ENCODE peak calls at places on chromosome 13, in four cellular contexts. P, T, K and H are unnamed samples.
A peak's percentile ranks its signal among the peaks of the same experiment; 100 is the strongest.

GRCh38 chr13:105552078-105552477 is 983.4 kb downstream of the EFNB2 start:
- DNase-seq in P (no peak), T (no peak), K (no peak), H (no peak)

GRCh38 chr13:36275190-36276002 is 22.2 kb downstream of the CCDC169 start:
- DNase-seq in P (peak; percentile 8), T (no peak), K (peak; percentile 46), H (peak; percentile 54)

GRCh38 chr13:31797154-31797775 is 57.9 kb downstream of the RXFP2 start:
- DNase-seq in P (no peak), T (no peak), K (peak; percentile 7), H (peak; percentile 49)

GRCh38 chr13:67827992-67828391 is 597.9 kb upstream of the PCDH9 start:
- DNase-seq in P (no peak), T (no peak), K (no peak), H (no peak)

GRCh38 chr13:97653741-97654140 is 219.8 kb downstream of the RAP2A start:
- DNase-seq in P (no peak), T (no peak), K (no peak), H (peak; percentile 43)

GRCh38 chr13:95643471-95643813 is 1.1 kb downstream of the DZIP1 start:
- DNase-seq in P (peak; percentile 16), T (no peak), K (peak; percentile 23), H (peak; percentile 28)

GRCh38 chr13:113633485-113633873 is 24.5 kb downstream of the ATP4B start:
- DNase-seq in P (no peak), T (no peak), K (no peak), H (no peak)

GRCh38 chr13:80339841-80340642 is 884 bp downstream of the SPRY2 start:
- DNase-seq in P (peak; percentile 50), T (peak; percentile 23), K (peak; percentile 29), H (peak; percentile 6)

GRCh38 chr13:26946675-26947342 is 186.2 kb upstream of the GPR12 start:
- DNase-seq in P (no peak), T (no peak), K (peak; percentile 71), H (peak; percentile 50)

GRCh38 chr13:66513728-66514127 is 716.4 kb downstream of the PCDH9 start:
- DNase-seq in P (no peak), T (no peak), K (no peak), H (no peak)

GRCh38 chr13:103726808-103727207 is 660.6 kb upstream of the SLC10A2 start:
- DNase-seq in P (no peak), T (no peak), K (no peak), H (no peak)

GRCh38 chr13:111145071-111145470 is 30.0 kb downstream of the ARHGEF7 start:
- DNase-seq in P (peak; percentile 21), T (no peak), K (no peak), H (no peak)

GRCh38 chr13:97273341-97273831 is 51.3 kb downstream of the MBNL2 start:
- DNase-seq in P (no peak), T (no peak), K (no peak), H (peak; percentile 32)

GRCh38 chr13:43933378-43933777 is 53.7 kb downstream of the LACC1 start:
- DNase-seq in P (no peak), T (no peak), K (no peak), H (no peak)

GRCh38 chr13:73230714-73231113 is 171.9 kb downstream of the KLF5 start:
- DNase-seq in P (no peak), T (no peak), K (no peak), H (no peak)

GRCh38 chr13:44050450-44051063 is 170.9 kb downstream of the LACC1 start:
- DNase-seq in P (no peak), T (no peak), K (peak; percentile 38), H (no peak)

GRCh38 chr13:26656919-26657318 is 99.4 kb downstream of the WASF3 start:
- DNase-seq in P (no peak), T (no peak), K (no peak), H (peak; percentile 84)

GRCh38 chr13:33180009-33180804 is 105.3 kb downstream of the STARD13 start:
- DNase-seq in P (no peak), T (no peak), K (no peak), H (no peak)

GRCh38 chr13:40508112-40508511 is 158.3 kb downstream of the FOXO1 start:
- DNase-seq in P (no peak), T (no peak), K (peak; percentile 51), H (peak; percentile 25)

GRCh38 chr13:21047591-21048282 is 13.6 kb downstream of the LATS2 start:
- DNase-seq in P (peak; percentile 16), T (no peak), K (no peak), H (no peak)

GRCh38 chr13:37889102-37889501 is 19.5 kb upstream of the TRPC4 start:
- DNase-seq in P (no peak), T (no peak), K (no peak), H (no peak)

GRCh38 chr13:47459512-47459911 is 541.6 kb downstream of the SUCLA2 start:
- DNase-seq in P (no peak), T (no peak), K (no peak), H (peak; percentile 11)
- TF ChIP-seq CTCF in P (no peak), T (peak; percentile 22), K (no peak), H (peak; percentile 68)

GRCh38 chr13:42215578-42216421 is 56.2 kb upstream of the AKAP11 start:
- DNase-seq in P (peak; percentile 14), T (no peak), K (peak; percentile 40), H (peak; percentile 42)
- TF ChIP-seq CTCF in P (peak; percentile 45), T (peak; percentile 60), K (peak; percentile 59), H (peak; percentile 76)

DNA sequence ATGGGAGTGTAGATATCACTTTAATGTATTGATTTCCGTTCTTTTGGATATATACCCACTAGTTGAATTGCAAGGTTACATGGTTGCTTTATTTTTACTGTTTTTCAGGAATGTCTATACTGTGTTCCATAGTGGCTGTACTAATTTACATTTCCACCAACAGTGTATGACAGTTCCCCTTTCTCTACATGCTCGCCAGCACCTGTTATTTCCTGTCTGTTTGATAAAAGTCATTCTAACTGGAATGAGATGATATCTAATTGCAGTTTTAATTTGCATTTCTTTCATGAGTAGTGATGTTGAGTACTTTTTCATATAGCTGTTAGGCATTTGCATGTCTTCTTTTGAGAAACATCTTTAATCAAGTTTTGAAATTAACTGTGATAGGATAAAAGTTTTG is 818.6 kb downstream of the SLITRK6 start:
- DNase-seq in P (no peak), T (no peak), K (no peak), H (no peak)
- TF ChIP-seq CTCF in P (no peak), T (no peak), K (no peak), H (no peak)

DNA sequence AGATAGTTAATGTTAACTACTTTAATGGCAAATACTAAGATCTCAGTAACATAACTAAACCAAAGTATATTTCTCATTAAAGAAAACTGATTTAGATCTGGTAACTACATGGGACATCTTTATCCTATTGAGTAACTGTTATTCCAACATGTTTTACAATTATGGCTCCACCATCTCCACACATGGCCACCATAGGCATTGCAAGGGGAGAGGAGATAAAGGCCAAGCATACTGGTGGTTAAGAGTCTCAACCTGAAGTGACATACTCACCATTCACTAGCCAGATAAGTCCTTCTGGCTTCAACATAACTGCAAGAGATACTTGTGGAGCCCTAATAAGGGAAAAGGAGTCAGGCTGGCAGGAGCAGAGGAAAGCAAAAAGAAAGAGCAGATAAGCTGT is 1586.4 kb upstream of the SPRY2 start:
- DNase-seq in P (no peak), T (no peak), K (peak; percentile 4), H (no peak)
- TF ChIP-seq CTCF in P (peak; percentile 17), T (peak; percentile 32), K (no peak), H (peak; percentile 30)

DNA sequence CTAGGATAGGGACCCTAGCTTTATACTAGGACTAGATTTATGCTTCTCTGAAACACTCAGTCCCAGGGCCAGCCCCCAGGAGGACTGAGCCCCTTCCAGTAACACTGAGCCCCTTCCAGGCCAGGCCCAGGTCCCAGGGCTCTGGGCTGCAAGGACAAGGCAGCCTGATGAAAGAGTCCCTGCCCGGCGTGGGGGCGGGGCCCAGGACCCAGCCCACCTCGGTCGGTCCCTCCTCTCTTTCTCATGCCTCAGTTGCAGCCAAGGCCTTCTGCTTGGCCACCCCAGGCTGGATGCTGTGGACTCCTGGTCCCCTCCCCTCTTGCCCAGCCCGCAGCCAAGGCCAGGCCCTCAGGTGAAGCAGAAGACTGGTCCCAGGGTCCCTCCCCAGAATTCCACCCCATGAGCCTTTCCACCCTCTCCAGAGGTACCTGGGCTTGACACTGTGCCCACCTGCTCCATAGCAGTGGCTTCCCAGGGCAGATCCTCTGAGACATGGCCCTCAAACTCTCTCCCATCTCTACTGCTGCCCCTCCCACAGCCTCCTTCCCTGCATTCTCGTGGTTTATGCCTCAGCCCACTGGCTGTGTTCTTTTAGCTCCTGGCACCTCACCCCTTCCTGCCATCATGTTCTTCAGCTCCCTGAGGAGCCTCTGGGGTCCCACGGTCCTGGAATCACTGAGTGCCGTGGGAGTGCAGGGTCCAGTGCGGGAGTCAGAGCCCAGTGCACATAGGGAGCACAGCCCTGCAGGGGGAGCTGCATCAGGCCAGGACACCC is 53.6 kb upstream of the C1QTNF9B start:
- DNase-seq in P (no peak), T (no peak), K (no peak), H (no peak)
- TF ChIP-seq CTCF in P (no peak), T (no peak), K (no peak), H (peak; percentile 45)

DNA sequence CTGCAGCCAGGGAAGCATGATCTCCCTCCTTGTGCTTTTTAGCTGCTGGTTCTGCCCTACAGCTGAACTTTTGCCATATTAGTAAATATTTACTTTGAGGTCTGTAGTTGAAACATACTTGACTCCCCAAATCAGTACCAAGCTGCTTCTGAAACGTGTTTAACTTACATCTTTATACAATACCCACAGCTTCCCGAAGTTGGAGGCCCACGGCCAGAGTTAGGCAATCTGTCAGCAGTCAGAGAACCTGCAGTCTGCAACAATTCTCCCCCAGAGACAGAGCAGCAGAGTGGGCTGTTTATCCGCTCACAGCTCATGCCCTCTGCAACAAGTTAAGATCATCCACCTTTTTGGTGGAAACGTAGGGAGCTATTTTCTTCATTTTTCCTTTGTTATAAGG is 1.5 kb upstream of the PCDH20 start:
- DNase-seq in P (no peak), T (no peak), K (no peak), H (no peak)
- TF ChIP-seq CTCF in P (no peak), T (no peak), K (no peak), H (no peak)

DNA sequence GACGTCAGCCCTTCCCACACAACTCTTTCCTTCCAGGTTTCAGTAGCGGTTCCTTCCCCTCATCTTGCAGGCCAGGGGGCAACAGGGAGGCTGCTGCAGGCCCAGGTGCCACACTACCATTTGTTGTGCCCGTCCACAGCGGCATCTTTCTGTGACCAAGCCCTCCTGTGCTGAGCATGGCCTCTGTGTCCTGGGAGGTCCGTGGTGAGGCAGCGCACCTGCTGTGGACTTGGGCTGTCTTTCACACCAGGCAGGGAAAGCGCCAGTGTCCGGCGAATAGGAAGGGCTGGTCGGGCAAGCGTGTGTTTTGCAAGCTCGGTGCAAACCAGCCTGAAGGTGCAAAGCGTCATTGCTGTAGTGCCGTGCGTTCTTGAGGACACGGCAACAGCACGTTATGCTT is 21.4 kb downstream of the SLC15A1 start:
- DNase-seq in P (no peak), T (no peak), K (no peak), H (no peak)
- TF ChIP-seq CTCF in P (no peak), T (no peak), K (no peak), H (no peak)

DNA sequence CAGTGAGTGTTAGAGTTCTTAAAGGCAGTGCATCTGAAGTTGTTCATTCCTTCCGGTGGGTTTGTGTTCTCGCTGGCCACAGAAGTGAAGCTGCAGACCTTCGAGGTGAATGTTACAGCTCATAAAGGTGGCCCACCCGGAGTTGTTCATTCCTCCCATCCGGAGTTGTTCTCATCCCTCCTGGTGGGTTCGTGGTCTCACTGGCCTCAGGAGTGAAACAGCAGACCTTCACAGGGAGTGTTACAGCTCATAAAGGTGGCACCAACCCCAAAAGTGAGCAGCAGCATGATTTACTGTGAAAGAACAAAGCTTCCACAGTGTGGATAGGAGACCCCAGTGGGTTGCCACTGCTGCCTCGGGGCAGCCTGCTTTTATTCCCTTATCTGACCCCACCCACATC is 57.7 kb upstream of the ATP12A start:
- DNase-seq in P (no peak), T (no peak), K (no peak), H (no peak)
- TF ChIP-seq CTCF in P (no peak), T (no peak), K (no peak), H (no peak)